ENCODE peak calls at places on chromosomes 4 and X, in five cellular contexts. N is HCT116, K is sigmoid colon, X is breast epithelium, U is spleen. J is an unnamed sample.
A peak's percentile ranks its signal among the peaks of the same experiment; 100 is the strongest.

GRCh38 chrX:10007604-10008003 is 40.4 kb downstream of the CLDN34 start:
- DNase-seq in N (no peak), K (no peak), X (no peak), U (no peak), J (no peak)

GRCh38 chr4:2416564-2417195 is 1.8 kb downstream of the ZFYVE28 start:
- DNase-seq in N (no peak), K (no peak), X (no peak), U (peak; percentile 85), J (peak; percentile 80)

GRCh38 chr4:1660948-1661677 is 23.0 kb downstream of the FAM53A start:
- DNase-seq in N (no peak), K (no peak), X (no peak), U (no peak), J (no peak)

GRCh38 chrX:74579597-74580209 is 34.7 kb downstream of the RLIM start:
- DNase-seq in N (no peak), K (no peak), X (no peak), U (no peak), J (no peak)

GRCh38 chrX:101287402-101287801 is 3.7 kb downstream of the TAF7L start:
- DNase-seq in N (peak; percentile 10), K (no peak), X (no peak), U (no peak), J (no peak)

GRCh38 chrX:117458243-117458968 is 658.2 kb downstream of the KLHL13 start:
- DNase-seq in N (no peak), K (no peak), X (no peak), U (peak; percentile 53), J (peak; percentile 2)

GRCh38 chr4:89997171-89997704 is 102.6 kb downstream of the MMRN1 start:
- DNase-seq in N (no peak), K (no peak), X (no peak), U (no peak), J (no peak)

GRCh38 chrX:106611682-106612402 is at the start of gene RADX:
- DNase-seq in N (peak; percentile 64), K (peak; percentile 88), X (peak; percentile 52), U (peak; percentile 95), J (peak; percentile 86)

GRCh38 chrX:137025930-137026329 is 7.9 kb downstream of the GPR101 start:
- DNase-seq in N (no peak), K (no peak), X (no peak), U (no peak), J (no peak)

GRCh38 chrX:125205084-125205917 is 114.4 kb upstream of the TEX13C start:
- DNase-seq in N (no peak), K (peak; percentile 76), X (peak; percentile 23), U (peak; percentile 80), J (peak; percentile 66)

GRCh38 chrX:4764888-4765287 is 1051.4 kb upstream of the PRKX start:
- DNase-seq in N (no peak), K (no peak), X (no peak), U (no peak), J (no peak)

GRCh38 chrX:154123241-154124219 is 20.5 kb upstream of the OPN1LW start:
- DNase-seq in N (no peak), K (no peak), X (no peak), U (peak; percentile 88), J (peak; percentile 72)

GRCh38 chrX:143635915-143636314 is at the start of gene SLITRK4:
- DNase-seq in N (no peak), K (no peak), X (no peak), U (no peak), J (no peak)

GRCh38 chr4:139416073-139416673 is 37.7 kb upstream of the RAB33B start:
- DNase-seq in N (peak; percentile 34), K (no peak), X (no peak), U (no peak), J (no peak)

GRCh38 chr4:106587558-106587957 is 219.0 kb upstream of the GIMD1 start:
- DNase-seq in N (no peak), K (no peak), X (no peak), U (no peak), J (no peak)

GRCh38 chr4:1171306-1172227 is 816 bp downstream of the SPON2 start:
- DNase-seq in N (no peak), K (peak; percentile 71), X (no peak), U (peak; percentile 88), J (peak; percentile 90)

GRCh38 chr4:38132843-38133662 is 172.9 kb downstream of the PTTG2 start:
- DNase-seq in N (no peak), K (no peak), X (no peak), U (no peak), J (no peak)

GRCh38 chr4:157115613-157116340 is 39.8 kb downstream of the GLRB start:
- DNase-seq in N (no peak), K (no peak), X (no peak), U (no peak), J (no peak)

GRCh38 chr4:47746122-47746521 is 91.7 kb downstream of the CORIN start:
- DNase-seq in N (no peak), K (no peak), X (no peak), U (no peak), J (no peak)

GRCh38 chr4:982814-983213 is 4.0 kb upstream of the IDUA start:
- DNase-seq in N (no peak), K (no peak), X (no peak), U (no peak), J (peak; percentile 50)

GRCh38 chrX:39226307-39226706 is 425.0 kb downstream of the MID1IP1 start:
- DNase-seq in N (no peak), K (no peak), X (no peak), U (no peak), J (no peak)

GRCh38 chr4:77488882-77489281 is 116.7 kb upstream of the CXCL13 start:
- DNase-seq in N (no peak), K (no peak), X (no peak), U (no peak), J (no peak)

GRCh38 chr4:108372678-108373077 is 203.9 kb upstream of the LEF1 start:
- DNase-seq in N (no peak), K (no peak), X (no peak), U (no peak), J (no peak)

GRCh38 chr4:131426023-131426758 is 1722.9 kb upstream of the PCDH10 start:
- DNase-seq in N (no peak), K (no peak), X (no peak), U (no peak), J (no peak)

GRCh38 chr4:174696657-174697056 is 132.4 kb downstream of the GLRA3 start:
- DNase-seq in N (no peak), K (no peak), X (no peak), U (no peak), J (no peak)

GRCh38 chr4:968621-969394 is 4.6 kb downstream of the DGKQ start:
- DNase-seq in N (no peak), K (no peak), X (no peak), U (no peak), J (peak; percentile 70)

GRCh38 chr4:70948665-70949284 is 44.7 kb upstream of the DCK start:
- DNase-seq in N (no peak), K (no peak), X (no peak), U (no peak), J (no peak)

GRCh38 chr4:78799551-78800495 is 23.7 kb downstream of the BMP2K start:
- DNase-seq in N (no peak), K (no peak), X (no peak), U (no peak), J (no peak)

GRCh38 chrX:34810364-34810763 is 132.2 kb upstream of the FAM47B start:
- DNase-seq in N (no peak), K (no peak), X (no peak), U (no peak), J (no peak)

GRCh38 chrX:49276671-49277519 is 7.3 kb downstream of the PPP1R3F start:
- DNase-seq in N (no peak), K (peak; percentile 53), X (no peak), U (peak; percentile 43), J (peak; percentile 21)

GRCh38 chrX:99301990-99302389 is 1108.1 kb downstream of the PCDH19 start:
- DNase-seq in N (no peak), K (no peak), X (no peak), U (no peak), J (no peak)

GRCh38 chr4:39528056-39528465 is 822 bp upstream of the UGDH start:
- DNase-seq in N (no peak), K (peak; percentile 92), X (no peak), U (no peak), J (no peak)

GRCh38 chr4:10023050-10023419 is 1.7 kb upstream of the SLC2A9 start:
- DNase-seq in N (no peak), K (no peak), X (no peak), U (no peak), J (no peak)
- H3K4me1 ChIP-seq in N (peaks cover 6% of the 10 kb centered on the region), K (peaks cover 19% of the 10 kb centered on the region), X (peaks cover 6% of the 10 kb centered on the region), U (peaks cover 46% of the 10 kb centered on the region), J (peaks cover 37% of the 10 kb centered on the region)

GRCh38 chr4:136307765-136308164 is 1224.5 kb downstream of the PCDH18 start:
- DNase-seq in N (no peak), K (no peak), X (no peak), U (no peak), J (no peak)
- TF ChIP-seq POLR2AphosphoS5 in N (no peak), K (no peak), X (no peak), U (no peak), J (no peak)

DNA sequence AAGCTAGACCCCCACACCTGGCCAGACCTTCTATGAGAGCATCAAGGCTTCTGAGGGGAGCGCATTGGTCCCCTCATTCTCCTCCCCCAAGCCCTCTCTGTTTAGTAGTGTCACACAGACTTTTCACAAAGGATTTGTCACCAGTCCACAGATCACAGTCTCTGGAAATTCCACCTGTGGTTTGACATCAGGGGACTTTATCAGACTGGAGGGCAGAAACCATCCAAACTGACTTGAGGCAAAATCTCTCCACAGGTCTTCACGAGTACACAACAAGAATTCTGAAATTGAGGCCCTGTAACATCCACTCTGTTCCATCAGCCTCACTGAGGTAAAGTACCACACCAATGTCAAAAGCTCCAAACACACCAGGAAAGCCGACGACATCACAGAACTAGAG is 112.5 kb downstream of the SH3KBP1 start:
- DNase-seq in N (no peak), K (no peak), X (no peak), U (no peak), J (no peak)
- H3K4me1 ChIP-seq in N (no peaks in the 10 kb centered on the region), K (no peaks in the 10 kb centered on the region), X (no peaks in the 10 kb centered on the region), U (peaks cover 61% of the 10 kb centered on the region), J (no peaks in the 10 kb centered on the region)

DNA sequence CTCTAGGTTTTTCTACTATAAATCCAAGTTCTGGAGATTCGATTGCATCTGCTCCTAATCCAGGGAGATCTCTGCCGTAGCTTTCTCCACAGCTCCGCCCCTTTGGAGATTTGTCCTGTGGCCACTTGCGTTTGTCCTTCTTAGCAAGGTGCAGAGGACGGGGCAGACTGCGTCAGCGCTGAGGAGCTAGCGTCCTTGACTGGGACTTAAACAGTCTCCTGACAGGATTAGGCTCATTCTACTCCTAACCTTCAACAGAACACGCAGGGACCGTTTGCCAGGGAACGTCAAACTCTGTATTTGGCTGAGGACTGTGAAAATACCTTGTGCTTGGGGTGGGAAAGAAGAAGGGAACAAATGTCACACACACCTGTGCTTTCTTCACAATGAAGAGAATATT is 38.6 kb downstream of the SORBS2 start:
- DNase-seq in N (no peak), K (peak; percentile 85), X (peak; percentile 38), U (no peak), J (peak; percentile 59)
- TF ChIP-seq POLR2AphosphoS5 in N (no peak), K (peak; percentile 80), X (peak; percentile 27), U (peak; percentile 61), J (no peak)

DNA sequence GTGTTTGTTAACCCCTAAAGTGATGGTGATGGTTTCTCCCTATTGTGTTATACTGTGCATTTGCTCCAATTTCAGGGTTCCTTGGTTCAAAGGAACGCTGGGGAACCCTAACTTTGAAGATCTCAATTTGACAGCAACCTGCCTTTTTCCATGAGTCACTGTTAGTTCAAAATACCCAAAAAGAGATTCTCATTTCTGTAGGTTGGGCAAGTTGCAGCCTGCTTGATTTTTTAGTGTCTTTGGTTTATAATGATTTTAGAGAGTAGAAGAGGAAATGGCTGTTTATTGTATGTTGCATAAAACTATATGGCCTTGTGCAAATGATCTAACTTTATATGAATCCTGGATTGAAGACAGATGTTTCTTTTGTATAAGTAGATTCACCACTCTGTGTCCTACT is 23.1 kb downstream of the GAB1 start:
- DNase-seq in N (no peak), K (no peak), X (no peak), U (no peak), J (no peak)
- H3K4me1 ChIP-seq in N (no peaks in the 10 kb centered on the region), K (peaks cover 96% of the 10 kb centered on the region), X (peaks cover 2% of the 10 kb centered on the region), U (peaks cover 51% of the 10 kb centered on the region), J (peaks cover 56% of the 10 kb centered on the region)

J was measured in upper lobe of left lung.